ENCODE peak calls at places on chromosomes 2 and 18, in ten cellular contexts. One of them, this sample, is unnamed.

GRCh38 chr2:131521961-131522781 is 5.5 kb upstream of the CCDC74A start:
- DNase-seq in cardiac muscle cell: no peak
- DNase-seq in foreskin keratinocyte: no peak
- DNase-seq in SW480: no peak
- DNase-seq in H7: peak
- DNase-seq in SJSA1: no peak
- DNase-seq in NCI-H2029 treated with DMSO at 0.1 percent for 48 hours: no peak
- DNase-seq in A549: no peak
- DNase-seq in fibroblast of the aortic adventitia: peak
- DNase-seq in stromal cell of bone marrow: no peak
- DNase-seq in this sample: no peak

GRCh38 chr2:239114119-239114581 is 266.3 kb downstream of the TWIST2 start:
- DNase-seq in cardiac muscle cell: no peak
- DNase-seq in foreskin keratinocyte: peak
- DNase-seq in SW480: no peak
- DNase-seq in H7: no peak
- DNase-seq in SJSA1: no peak
- DNase-seq in NCI-H2029 treated with DMSO at 0.1 percent for 48 hours: no peak
- DNase-seq in A549: no peak
- DNase-seq in fibroblast of the aortic adventitia: peak
- DNase-seq in stromal cell of bone marrow: no peak
- DNase-seq in this sample: no peak

GRCh38 chr2:12313445-12314118 is 403.2 kb upstream of the TRIB2 start:
- DNase-seq in cardiac muscle cell: no peak
- DNase-seq in foreskin keratinocyte: no peak
- DNase-seq in SW480: no peak
- DNase-seq in H7: no peak
- DNase-seq in SJSA1: no peak
- DNase-seq in NCI-H2029 treated with DMSO at 0.1 percent for 48 hours: no peak
- DNase-seq in A549: no peak
- DNase-seq in fibroblast of the aortic adventitia: no peak
- DNase-seq in stromal cell of bone marrow: no peak
- DNase-seq in this sample: no peak

GRCh38 chr18:31863103-31863502 is 79.8 kb downstream of the TRAPPC8 start:
- DNase-seq in cardiac muscle cell: no peak
- DNase-seq in foreskin keratinocyte: no peak
- DNase-seq in SW480: no peak
- DNase-seq in H7: no peak
- DNase-seq in SJSA1: no peak
- DNase-seq in NCI-H2029 treated with DMSO at 0.1 percent for 48 hours: no peak
- DNase-seq in A549: no peak
- DNase-seq in fibroblast of the aortic adventitia: no peak
- DNase-seq in stromal cell of bone marrow: no peak
- DNase-seq in this sample: no peak

GRCh38 chr2:190607657-190608357 is 41.1 kb upstream of the NAB1 start:
- DNase-seq in cardiac muscle cell: no peak
- DNase-seq in foreskin keratinocyte: peak
- DNase-seq in SW480: peak
- DNase-seq in H7: no peak
- DNase-seq in SJSA1: peak
- DNase-seq in NCI-H2029 treated with DMSO at 0.1 percent for 48 hours: no peak
- DNase-seq in A549: peak
- DNase-seq in fibroblast of the aortic adventitia: no peak
- DNase-seq in stromal cell of bone marrow: no peak
- DNase-seq in this sample: no peak

GRCh38 chr2:8543412-8544167 is 138.3 kb upstream of the ID2 start:
- DNase-seq in cardiac muscle cell: no peak
- DNase-seq in foreskin keratinocyte: no peak
- DNase-seq in SW480: peak
- DNase-seq in H7: no peak
- DNase-seq in SJSA1: peak
- DNase-seq in NCI-H2029 treated with DMSO at 0.1 percent for 48 hours: peak
- DNase-seq in A549: no peak
- DNase-seq in fibroblast of the aortic adventitia: peak
- DNase-seq in stromal cell of bone marrow: peak
- DNase-seq in this sample: no peak

GRCh38 chr2:238706163-238706562 is 141.7 kb upstream of the TWIST2 start:
- DNase-seq in cardiac muscle cell: no peak
- DNase-seq in foreskin keratinocyte: no peak
- DNase-seq in SW480: no peak
- DNase-seq in H7: no peak
- DNase-seq in SJSA1: no peak
- DNase-seq in NCI-H2029 treated with DMSO at 0.1 percent for 48 hours: no peak
- DNase-seq in A549: no peak
- DNase-seq in fibroblast of the aortic adventitia: no peak
- DNase-seq in stromal cell of bone marrow: no peak
- DNase-seq in this sample: no peak

GRCh38 chr2:136929531-136929930 is 164.2 kb downstream of the THSD7B start:
- DNase-seq in cardiac muscle cell: no peak
- DNase-seq in foreskin keratinocyte: no peak
- DNase-seq in SW480: no peak
- DNase-seq in H7: no peak
- DNase-seq in SJSA1: no peak
- DNase-seq in NCI-H2029 treated with DMSO at 0.1 percent for 48 hours: no peak
- DNase-seq in A549: no peak
- DNase-seq in fibroblast of the aortic adventitia: no peak
- DNase-seq in stromal cell of bone marrow: no peak
- DNase-seq in this sample: no peak

GRCh38 chr2:228444156-228444555 is 262.7 kb upstream of the SPHKAP start:
- DNase-seq in cardiac muscle cell: no peak
- DNase-seq in foreskin keratinocyte: no peak
- DNase-seq in SW480: no peak
- DNase-seq in H7: no peak
- DNase-seq in SJSA1: no peak
- DNase-seq in NCI-H2029 treated with DMSO at 0.1 percent for 48 hours: no peak
- DNase-seq in A549: no peak
- DNase-seq in fibroblast of the aortic adventitia: no peak
- DNase-seq in stromal cell of bone marrow: no peak
- DNase-seq in this sample: no peak

GRCh38 chr2:168517801-168518200 is 61.7 kb downstream of the CERS6 start:
- DNase-seq in cardiac muscle cell: no peak
- DNase-seq in foreskin keratinocyte: peak
- DNase-seq in SW480: no peak
- DNase-seq in H7: no peak
- DNase-seq in SJSA1: no peak
- DNase-seq in NCI-H2029 treated with DMSO at 0.1 percent for 48 hours: no peak
- DNase-seq in A549: no peak
- DNase-seq in fibroblast of the aortic adventitia: no peak
- DNase-seq in stromal cell of bone marrow: no peak
- DNase-seq in this sample: no peak

GRCh38 chr2:42897386-42897785 is 105.0 kb upstream of the HAAO start:
- DNase-seq in cardiac muscle cell: no peak
- DNase-seq in foreskin keratinocyte: no peak
- DNase-seq in SW480: no peak
- DNase-seq in H7: peak
- DNase-seq in SJSA1: no peak
- DNase-seq in NCI-H2029 treated with DMSO at 0.1 percent for 48 hours: no peak
- DNase-seq in A549: no peak
- DNase-seq in fibroblast of the aortic adventitia: no peak
- DNase-seq in stromal cell of bone marrow: no peak
- DNase-seq in this sample: no peak

GRCh38 chr2:212928681-212929080 is 222.7 kb downstream of the IKZF2 start:
- DNase-seq in cardiac muscle cell: no peak
- DNase-seq in foreskin keratinocyte: no peak
- DNase-seq in SW480: no peak
- DNase-seq in H7: no peak
- DNase-seq in SJSA1: no peak
- DNase-seq in NCI-H2029 treated with DMSO at 0.1 percent for 48 hours: no peak
- DNase-seq in A549: no peak
- DNase-seq in fibroblast of the aortic adventitia: peak
- DNase-seq in stromal cell of bone marrow: peak
- DNase-seq in this sample: no peak

This sample was measured in K562.